ENCODE peak calls at places on chromosomes 11 and 22, in five cellular contexts. Z is GM12891, R is H1, O is HepG2, E is GM12878. C is an unnamed sample.

GRCh38 chr11:112459001-112459400 is 198.3 kb upstream of the PLET1 start:
- DNase-seq in R (no peak), Z (no peak), E (no peak), O (no peak), C (no peak)

GRCh38 chr11:105719073-105719846 is 109.4 kb downstream of the GRIA4 start:
- DNase-seq in E (peak), Z (no peak), O (peak), R (no peak), C (no peak)

GRCh38 chr22:50270302-50271010 is at the start of gene MAPK11:
- DNase-seq in R (no peak), Z (peak), O (peak), E (no peak), C (peak)

GRCh38 chr11:116276051-116277044 is 496.4 kb downstream of the BUD13 start:
- DNase-seq in O (peak), E (no peak), R (peak), Z (peak), C (peak)

GRCh38 chr11:75355051-75355450 is 3.6 kb upstream of the ARRB1 start:
- DNase-seq in O (no peak), E (no peak), Z (no peak), R (no peak), C (no peak)

GRCh38 chr11:69745201-69745600 is 29.9 kb downstream of the FGF4 start:
- DNase-seq in R (no peak), Z (no peak), E (no peak), O (no peak), C (no peak)

GRCh38 chr11:107676341-107676740 is 35.5 kb downstream of the SLN start:
- DNase-seq in O (no peak), Z (no peak), E (no peak), R (no peak), C (no peak)

GRCh38 chr11:61133956-61134662 is 27.1 kb downstream of the VPS37C start:
- DNase-seq in R (no peak), Z (no peak), E (no peak), O (no peak), C (no peak)

GRCh38 chr11:60771879-60772525 is 13.1 kb upstream of the MS4A10 start:
- DNase-seq in R (no peak), E (no peak), Z (no peak), O (no peak), C (no peak)

GRCh38 chr22:36510966-36511881 is 4.4 kb upstream of the FOXRED2 start:
- DNase-seq in Z (no peak), R (no peak), O (peak), E (no peak), C (no peak)

GRCh38 chr11:17991799-17992433 is 20.9 kb downstream of the SERGEF start:
- DNase-seq in O (peak), E (no peak), Z (peak), R (no peak), C (peak)

GRCh38 chr11:82823635-82824614 is 76.3 kb downstream of the PRCP start:
- DNase-seq in R (no peak), Z (no peak), O (no peak), E (no peak), C (no peak)

GRCh38 chr11:82829101-82829500 is 71.1 kb downstream of the PRCP start:
- DNase-seq in O (no peak), E (no peak), Z (no peak), R (no peak), C (no peak)

GRCh38 chr11:82831364-82831763 is 68.9 kb downstream of the PRCP start:
- DNase-seq in Z (no peak), O (peak), E (no peak), R (no peak), C (no peak)

GRCh38 chr11:82828472-82828871 is 71.8 kb downstream of the PRCP start:
- DNase-seq in E (no peak), O (no peak), R (no peak), Z (no peak), C (no peak)

DNA sequence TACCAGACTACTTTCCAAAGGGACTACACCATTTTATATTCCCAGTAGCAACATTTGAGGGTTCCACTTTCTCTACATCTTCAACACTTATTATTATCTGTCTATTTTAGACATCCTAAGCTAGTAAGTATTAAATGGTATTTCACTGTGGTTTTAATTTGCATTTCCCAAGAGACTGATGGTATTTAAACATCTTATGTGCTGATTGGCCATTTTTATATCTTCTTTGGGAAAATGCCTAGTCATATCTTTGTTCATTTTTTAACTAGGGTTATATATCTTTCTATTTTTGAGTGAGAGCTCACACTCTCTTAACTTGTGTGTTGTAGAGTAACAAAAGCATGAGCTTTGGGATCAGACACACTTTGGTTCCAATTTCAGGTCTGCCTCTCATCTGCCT is 73.7 kb downstream of the PRCP start:
- DNase-seq in O (no peak), Z (no peak), R (no peak), E (no peak), C (no peak)
- TF ChIP-seq TAF1 in O (no peak), Z (no peak), R (no peak), E (no peak), C (no peak)

GRCh38 chr11:694563-695331 is at the start of gene DEAF1:
- DNase-seq in O (peak), R (peak), E (peak), Z (peak), C (peak)
- TF ChIP-seq POLR2A in O (no peak), R (no peak), E (peak), Z (no peak), C (peak)

GRCh38 chr11:78737891-78738290 is 163.2 kb upstream of the NARS2 start:
- DNase-seq in R (no peak), E (no peak), O (no peak), Z (no peak), C (no peak)
- TF ChIP-seq TAF1 in R (no peak), E (no peak), O (no peak), Z (no peak), C (no peak)

DNA sequence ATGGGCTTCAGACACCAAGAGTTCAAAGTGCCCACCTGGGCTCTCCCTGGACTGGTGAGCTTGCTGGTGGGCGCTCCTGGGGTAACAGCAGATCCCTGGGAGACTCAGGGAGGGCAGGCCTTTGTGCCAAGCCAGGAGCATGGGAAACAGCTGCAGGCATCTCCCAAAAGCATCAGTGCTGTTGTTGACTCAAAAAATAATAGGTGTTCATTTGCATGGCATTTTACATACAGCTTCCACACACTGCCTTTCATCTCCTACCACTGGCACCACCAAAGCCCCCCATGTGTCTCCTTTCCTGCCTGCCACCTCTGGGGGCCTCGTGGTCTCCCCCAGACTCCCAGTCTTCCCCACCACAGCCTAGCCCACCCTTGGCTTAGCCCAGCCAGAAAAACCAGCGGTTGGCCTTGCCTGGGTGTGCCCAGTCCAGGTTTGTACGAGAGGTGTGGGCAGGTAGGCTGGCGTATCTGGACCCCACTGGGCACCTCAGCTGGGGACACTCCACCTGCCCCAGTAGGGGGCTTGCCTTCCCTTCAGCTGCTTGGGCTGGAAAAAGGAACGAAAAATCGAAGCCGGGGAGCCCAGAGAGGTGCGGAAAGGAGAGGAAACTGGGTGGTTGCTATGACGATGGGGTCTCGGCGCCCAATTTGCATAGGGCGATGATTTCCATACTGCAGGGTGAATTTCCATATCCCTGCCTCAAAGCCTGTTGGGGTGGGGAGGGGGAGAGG is 15.0 kb downstream of the POU2F3 start:
- DNase-seq in R (peak), O (no peak), Z (peak), E (no peak), C (no peak)
- TF ChIP-seq POLR2A in R (no peak), O (no peak), Z (no peak), E (no peak), C (no peak)

DNA sequence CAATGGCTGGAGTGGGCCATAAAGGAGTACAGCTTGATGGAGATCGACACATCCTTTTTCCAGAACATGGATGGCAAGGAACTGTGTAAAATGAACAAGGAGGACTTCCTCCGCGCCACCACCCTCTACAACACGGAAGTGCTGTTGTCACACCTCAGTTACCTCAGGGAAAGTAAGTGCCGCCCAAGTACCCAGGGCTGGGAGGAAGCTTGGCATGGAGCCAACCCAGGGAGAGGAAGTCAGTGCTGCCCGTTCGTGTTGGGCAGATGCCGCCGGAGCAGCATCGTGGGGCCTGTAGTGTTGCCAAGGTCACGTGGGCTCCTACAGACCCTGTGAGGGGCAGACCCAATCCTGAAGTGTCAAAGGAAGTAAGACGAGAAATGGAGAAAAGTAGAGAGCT is 78.9 kb downstream of the FLI1 start:
- DNase-seq in O (no peak), R (no peak), E (no peak), Z (no peak), C (no peak)
- TF ChIP-seq TAF1 in O (no peak), R (no peak), E (no peak), Z (no peak), C (no peak)

DNA sequence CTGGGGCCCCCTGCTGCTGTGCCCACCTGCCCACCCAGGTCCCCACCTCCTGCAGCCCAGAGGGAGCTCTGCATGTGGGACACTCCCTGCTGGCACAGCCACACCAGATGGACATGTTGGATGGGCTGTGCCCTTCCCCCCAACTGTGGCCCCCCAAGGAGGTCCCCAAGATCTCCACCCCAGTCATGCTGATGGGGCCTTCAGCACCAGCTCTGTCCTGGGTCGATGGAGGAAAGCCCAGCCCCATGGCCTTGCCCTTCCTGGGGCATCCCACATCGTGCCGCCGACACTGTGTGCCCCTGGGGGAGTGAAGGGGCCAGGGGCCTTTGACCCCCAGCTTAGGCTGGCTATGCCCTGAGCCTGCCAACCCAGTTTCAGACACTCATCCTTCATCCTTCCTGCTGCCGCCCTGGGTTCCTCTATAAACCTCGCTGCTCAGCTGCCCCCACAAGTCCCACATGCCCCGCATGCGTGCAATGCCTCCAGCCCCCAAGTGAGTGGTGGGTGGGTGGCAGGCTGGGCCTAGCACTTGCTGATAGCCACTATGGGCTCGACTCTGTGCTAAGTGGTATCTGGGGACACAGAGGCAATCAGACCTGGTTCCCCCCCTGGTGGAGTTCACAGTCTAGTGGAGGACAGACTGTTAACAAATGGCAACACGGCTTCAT is 3.9 kb upstream of the DPP3 start:
- DNase-seq in Z (no peak), R (no peak), O (no peak), E (no peak), C (no peak)
- TF ChIP-seq POLR2A in Z (no peak), R (no peak), O (no peak), E (peak), C (no peak)

GRCh38 chr11:65315204-65315865 is 669 bp downstream of the CDC42EP2 start:
- DNase-seq in E (no peak), O (peak), Z (peak), R (peak), C (peak)
- TF ChIP-seq TAF1 in E (no peak), O (no peak), Z (no peak), R (no peak), C (no peak)

DNA sequence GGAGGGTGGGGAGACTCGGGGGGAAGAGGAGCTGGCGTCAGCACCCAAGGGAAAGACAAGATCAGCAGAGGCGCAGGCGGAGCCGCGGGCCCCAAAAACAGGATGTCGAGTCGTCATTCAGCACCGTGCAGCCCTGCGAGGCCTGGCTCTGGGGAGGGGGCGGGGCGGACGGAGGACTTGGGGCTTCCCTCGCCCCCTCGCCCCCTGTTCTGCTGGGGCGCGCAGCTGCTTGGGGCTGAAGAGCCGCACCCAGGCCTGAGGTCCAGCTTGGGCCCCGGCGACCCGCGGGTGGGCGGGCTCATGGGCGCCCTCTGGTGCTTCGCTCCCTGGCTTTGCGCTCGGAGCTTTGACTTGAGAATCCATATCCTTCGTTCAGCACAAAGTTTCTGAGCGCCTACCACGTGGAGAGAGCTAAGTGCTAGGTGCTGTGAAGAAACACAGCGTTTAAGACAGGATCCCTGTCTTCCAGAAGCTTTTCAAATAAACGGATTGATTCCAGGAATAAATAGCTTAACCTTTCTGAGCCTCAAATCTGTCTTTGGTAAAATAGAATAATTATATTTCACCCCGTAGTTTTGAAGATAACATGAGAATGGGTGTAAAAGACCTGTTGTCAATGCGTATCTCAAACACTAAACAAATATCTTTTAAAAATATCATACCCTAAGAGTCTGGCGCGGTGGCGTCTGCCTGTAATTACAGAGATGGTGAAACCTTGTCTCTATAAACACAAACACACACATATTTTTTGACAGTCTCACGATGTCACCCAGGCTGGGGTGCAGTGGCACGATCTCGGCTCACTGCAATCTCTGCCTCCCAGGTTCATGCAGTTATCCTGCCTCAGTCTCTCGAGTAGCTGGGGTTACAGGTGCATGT is 906 bp upstream of the RHOG start:
- DNase-seq in R (peak), Z (peak), O (peak), E (peak), C (peak)
- TF ChIP-seq POLR2A in R (no peak), Z (no peak), O (no peak), E (peak), C (peak)

GRCh38 chr22:17119481-17120202 is 1.5 kb downstream of the TMEM121B start:
- DNase-seq in O (no peak), R (peak), E (no peak), Z (no peak), C (no peak)
- TF ChIP-seq TAF1 in O (no peak), R (no peak), E (no peak), Z (no peak), C (no peak)

GRCh38 chr22:46031561-46031960 is 54.6 kb upstream of the WNT7B start:
- DNase-seq in Z (no peak), R (no peak), O (no peak), E (no peak), C (no peak)

GRCh38 chr22:46035742-46036557 is 59.0 kb upstream of the WNT7B start:
- DNase-seq in O (peak), E (peak), Z (peak), R (peak), C (peak)

GRCh38 chr22:46031965-46032851 is 55.2 kb upstream of the WNT7B start:
- DNase-seq in R (no peak), O (no peak), Z (no peak), E (no peak), C (no peak)

GRCh38 chr22:46035380-46035741 is 58.4 kb upstream of the WNT7B start:
- DNase-seq in Z (no peak), R (no peak), E (no peak), O (no peak), C (no peak)

GRCh38 chr22:46033256-46034200 is 56.6 kb upstream of the WNT7B start:
- DNase-seq in E (no peak), Z (no peak), O (no peak), R (no peak), C (no peak)
- TF ChIP-seq POLR2A in E (no peak), Z (no peak), O (no peak), R (no peak), C (no peak)